ENCODE peak calls at places on chromosome 11, in six cellular contexts. Y, K, S, L, M and J are unnamed samples.

GRCh38 chr11:93537767-93538261 is 5.4 kb downstream of the SMCO4 start:
- DNase-seq in Y (no peak), K (no peak), S (no peak), L (no peak), M (no peak), J (no peak)

GRCh38 chr11:74863410-74863809 is 85.5 kb downstream of the XRRA1 start:
- DNase-seq in Y (no peak), K (no peak), S (no peak), L (no peak), M (no peak), J (no peak)

GRCh38 chr11:2217211-2218081 is 45.8 kb upstream of the TH start:
- DNase-seq in Y (no peak), K (no peak), S (no peak), L (no peak), M (no peak), J (no peak)

GRCh38 chr11:19374189-19374588 is 133.4 kb upstream of the E2F8 start:
- DNase-seq in Y (no peak), K (no peak), S (peak; percentile 40), L (no peak), M (no peak), J (no peak)

GRCh38 chr11:23405350-23405937 is 545.2 kb upstream of the CCDC179 start:
- DNase-seq in Y (no peak), K (no peak), S (no peak), L (no peak), M (no peak), J (no peak)

GRCh38 chr11:105000797-105001196 is 22.2 kb downstream of the CASP5 start:
- DNase-seq in Y (peak; percentile 31), K (no peak), S (no peak), L (no peak), M (peak; percentile 23), J (peak; percentile 44)

GRCh38 chr11:75577198-75577597 is 15.1 kb downstream of the SERPINH1 start:
- DNase-seq in Y (peak; percentile 57), K (no peak), S (peak; percentile 75), L (no peak), M (peak; percentile 42), J (peak; percentile 67)

GRCh38 chr11:64537876-64538275 is 53.1 kb upstream of the SLC22A12 start:
- DNase-seq in Y (no peak), K (no peak), S (no peak), L (no peak), M (no peak), J (no peak)

GRCh38 chr11:126138636-126139540 is 72.6 kb downstream of the RPUSD4 start:
- DNase-seq in Y (no peak), K (no peak), S (peak; percentile 59), L (no peak), M (no peak), J (no peak)

GRCh38 chr11:15199693-15200092 is 85.0 kb downstream of the INSC start:
- DNase-seq in Y (no peak), K (no peak), S (no peak), L (no peak), M (no peak), J (no peak)

GRCh38 chr11:26930518-26931247 is 63.2 kb upstream of the FIBIN start:
- DNase-seq in Y (no peak), K (no peak), S (peak; percentile 64), L (no peak), M (no peak), J (no peak)

GRCh38 chr11:30967579-30967978 is 381.4 kb upstream of the MPPED2 start:
- DNase-seq in Y (no peak), K (no peak), S (no peak), L (no peak), M (no peak), J (no peak)

GRCh38 chr11:16784097-16784496 is 45.6 kb downstream of the C11orf58 start:
- DNase-seq in Y (no peak), K (no peak), S (no peak), L (no peak), M (no peak), J (no peak)

GRCh38 chr11:11450744-11451362 is 97.8 kb upstream of the CSNK2A3 start:
- DNase-seq in Y (no peak), K (no peak), S (peak; percentile 29), L (no peak), M (no peak), J (no peak)

GRCh38 chr11:126161146-126161458 is 50.3 kb downstream of the RPUSD4 start:
- DNase-seq in Y (no peak), K (no peak), S (no peak), L (no peak), M (no peak), J (no peak)

GRCh38 chr11:45366196-45366595 is 80.1 kb upstream of the SYT13 start:
- DNase-seq in Y (no peak), K (no peak), S (no peak), L (peak; percentile 17), M (no peak), J (no peak)

GRCh38 chr11:132187814-132188213 is 817.4 kb downstream of the NTM start:
- DNase-seq in Y (no peak), K (no peak), S (peak; percentile 47), L (no peak), M (no peak), J (no peak)

GRCh38 chr11:133953999-133954398 is 2.8 kb downstream of the IGSF9B start:
- DNase-seq in Y (no peak), K (no peak), S (no peak), L (no peak), M (no peak), J (no peak)

GRCh38 chr11:130213979-130214281 is 54.3 kb downstream of the ST14 start:
- DNase-seq in Y (no peak), K (no peak), S (no peak), L (no peak), M (no peak), J (no peak)

GRCh38 chr11:3224730-3225098 is 6.1 kb upstream of the MRGPRG start:
- DNase-seq in Y (no peak), K (no peak), S (no peak), L (no peak), M (no peak), J (no peak)

GRCh38 chr11:57307666-57308270 is 17.0 kb downstream of the TNKS1BP1 start:
- DNase-seq in Y (no peak), K (no peak), S (no peak), L (no peak), M (no peak), J (no peak)

GRCh38 chr11:31326470-31327148 is 42.9 kb downstream of the DCDC1 start:
- DNase-seq in Y (no peak), K (no peak), S (no peak), L (no peak), M (no peak), J (no peak)

GRCh38 chr11:2806351-2807058 is 79.1 kb downstream of the CDKN1C start:
- DNase-seq in Y (no peak), K (no peak), S (no peak), L (no peak), M (no peak), J (no peak)

GRCh38 chr11:128985880-128986279 is 43.2 kb upstream of the TP53AIP1 start:
- DNase-seq in Y (no peak), K (no peak), S (no peak), L (no peak), M (no peak), J (no peak)

GRCh38 chr11:117817213-117818035 is 7.1 kb downstream of the FXYD2 start:
- DNase-seq in Y (peak; percentile 86), K (peak; percentile 49), S (peak; percentile 85), L (peak; percentile 78), M (peak; percentile 66), J (peak; percentile 77)

GRCh38 chr11:57276857-57277505 is 39.9 kb upstream of the APLNR start:
- DNase-seq in Y (no peak), K (no peak), S (peak; percentile 24), L (no peak), M (no peak), J (no peak)

GRCh38 chr11:128956401-128957203 is 13.9 kb upstream of the TP53AIP1 start:
- DNase-seq in Y (peak; percentile 42), K (peak; percentile 72), S (peak; percentile 91), L (peak; percentile 23), M (no peak), J (no peak)

GRCh38 chr11:62399172-62399867 is 19.5 kb upstream of the SCGB1A1 start:
- DNase-seq in Y (no peak), K (no peak), S (peak; percentile 53), L (no peak), M (no peak), J (no peak)

GRCh38 chr11:122207921-122208764 is 92.1 kb upstream of the BLID start:
- DNase-seq in Y (no peak), K (no peak), S (peak; percentile 87), L (no peak), M (no peak), J (no peak)